ENCODE peak calls at places on chromosomes 7 and 10, in four cellular contexts. M is upper lobe of right lung, D is RWPE1, P is left ventricle myocardium inferior. U is an unnamed sample.

GRCh38 chr7:98643232-98643985 is 26.3 kb downstream of the NPTX2 start:
- DNase-seq in M (peak), D (no peak), P (no peak), U (no peak)

GRCh38 chr7:128406147-128406985 is 3.4 kb downstream of the IMPDH1 start:
- DNase-seq in M (no peak), D (no peak), P (no peak), U (no peak)

GRCh38 chr7:26574476-26574875 is 282.8 kb downstream of the SNX10 start:
- DNase-seq in M (no peak), D (peak), P (no peak), U (no peak)

GRCh38 chr7:158460665-158461064 is 127.0 kb downstream of the PTPRN2 start:
- DNase-seq in M (no peak), D (no peak), P (no peak), U (no peak)

GRCh38 chr7:158292948-158293347 is 294.7 kb downstream of the PTPRN2 start:
- DNase-seq in M (no peak), D (no peak), P (no peak), U (no peak)

GRCh38 chr7:122803323-122803722 is 82.9 kb downstream of the CADPS2 start:
- DNase-seq in M (no peak), D (no peak), P (no peak), U (no peak)

GRCh38 chr10:90417056-90417455 is 440.8 kb downstream of the HTR7 start:
- DNase-seq in M (no peak), D (no peak), P (no peak), U (no peak)

GRCh38 chr10:121113385-121113696 is 262.2 kb downstream of the WDR11 start:
- DNase-seq in M (no peak), D (peak), P (no peak), U (no peak)

GRCh38 chr7:32158076-32158475 is 87.9 kb upstream of the PDE1C start:
- DNase-seq in M (no peak), D (no peak), P (peak), U (no peak)

GRCh38 chr7:83365746-83366145 is 203.1 kb upstream of the PCLO start:
- DNase-seq in M (no peak), D (no peak), P (no peak), U (no peak)

GRCh38 chr10:12484945-12485805 is 135.8 kb downstream of the CAMK1D start:
- DNase-seq in M (no peak), D (no peak), P (peak), U (no peak)

GRCh38 chr10:122863796-122864592 is 15.4 kb downstream of the FAM24B start:
- DNase-seq in M (no peak), D (no peak), P (no peak), U (no peak)

GRCh38 chr10:110141747-110142625 is 65.4 kb upstream of the MXI1 start:
- DNase-seq in M (peak), D (peak), P (peak), U (no peak)

GRCh38 chr10:46306550-46307184 is 19.9 kb downstream of the ANTXRL start:
- DNase-seq in M (peak), D (no peak), P (no peak), U (peak)

GRCh38 chr10:131574707-131575430 is 263.3 kb upstream of the TCERG1L start:
- DNase-seq in M (no peak), D (no peak), P (no peak), U (no peak)

GRCh38 chr7:23672033-23672432 is 8.0 kb upstream of the FAM221A start:
- DNase-seq in M (no peak), D (no peak), P (no peak), U (no peak)

GRCh38 chr10:2813277-2813676 is 254.1 kb upstream of the PFKP start:
- DNase-seq in M (no peak), D (no peak), P (no peak), U (no peak)

GRCh38 chr7:128366290-128366689 is 4.8 kb upstream of the PRRT4 start:
- DNase-seq in M (no peak), D (no peak), P (no peak), U (no peak)

GRCh38 chr10:102266670-102267069 is 21.3 kb downstream of the GBF1 start:
- DNase-seq in M (no peak), D (no peak), P (no peak), U (no peak)

GRCh38 chr10:130885021-130885655 is 426.4 kb downstream of the TCERG1L start:
- DNase-seq in M (no peak), D (no peak), P (no peak), U (no peak)

GRCh38 chr10:72334196-72334831 is 20.4 kb downstream of the DNAJB12 start:
- DNase-seq in M (no peak), D (no peak), P (peak), U (no peak)

GRCh38 chr7:103934508-103934907 is 55.0 kb downstream of the RELN start:
- DNase-seq in M (no peak), D (no peak), P (no peak), U (no peak)

GRCh38 chr7:10874666-10875065 is 99.0 kb upstream of the PHF14 start:
- DNase-seq in M (no peak), D (no peak), P (no peak), U (no peak)

GRCh38 chr7:78770422-78771410 is 682.8 kb downstream of the MAGI2 start:
- DNase-seq in M (no peak), D (no peak), P (no peak), U (no peak)

GRCh38 chr7:74375726-74376220 is 77.9 kb upstream of the GTF2IRD1 start:
- DNase-seq in M (no peak), D (no peak), P (no peak), U (no peak)

GRCh38 chr10:44293306-44293778 is 91.6 kb downstream of the CXCL12 start:
- DNase-seq in M (no peak), D (no peak), P (peak), U (no peak)

GRCh38 chr7:79781716-79782115 is 328.2 kb upstream of the MAGI2 start:
- DNase-seq in M (no peak), D (no peak), P (no peak), U (no peak)
- H3K27ac ChIP-seq in M (no peak), D (no peak), P (no peak), U (no peak)

DNA sequence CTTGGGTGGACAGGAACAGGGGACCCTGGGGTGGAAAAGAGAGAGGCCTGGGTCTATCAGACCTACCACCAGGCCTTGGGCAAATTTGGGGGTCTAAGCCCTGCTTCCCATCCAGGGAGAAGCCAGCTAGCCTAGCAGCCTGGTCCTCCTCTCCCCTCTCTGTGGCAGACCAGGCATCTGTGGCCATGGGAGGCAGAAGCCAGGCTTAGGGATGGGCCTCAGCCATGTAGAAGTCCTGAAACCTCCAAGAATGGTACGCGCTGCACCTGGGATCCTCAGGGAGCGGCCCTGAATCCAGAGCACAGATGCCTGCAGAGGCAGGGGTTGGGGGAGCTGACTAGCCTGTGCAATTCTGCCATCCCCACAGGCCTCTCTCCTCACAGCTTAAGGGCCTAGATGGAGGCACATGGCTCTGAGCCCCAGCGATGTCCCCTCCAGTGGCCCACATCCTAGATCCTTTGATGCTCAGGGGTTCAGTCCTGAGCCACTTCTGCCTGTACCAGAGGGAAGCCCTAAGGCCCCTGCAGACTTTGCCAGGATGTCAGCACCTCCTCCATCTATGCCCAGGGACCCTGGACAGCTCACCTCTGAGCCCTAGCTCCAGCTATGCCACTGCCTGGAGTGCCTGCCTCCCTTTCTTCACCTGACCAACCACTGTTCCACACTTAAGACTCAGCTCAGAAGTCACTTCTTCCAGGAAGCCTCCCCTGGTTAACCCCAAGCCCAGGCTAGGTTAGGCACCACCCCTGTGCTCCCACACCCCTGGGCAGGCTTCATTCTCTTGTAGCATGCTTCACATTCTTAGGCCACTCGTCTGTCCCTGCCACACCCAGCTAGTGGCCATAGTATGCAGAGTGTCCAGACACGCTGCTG is 21.1 kb downstream of the GRID1 start:
- DNase-seq in M (peak), D (peak), P (no peak), U (no peak)
- H3K27ac ChIP-seq in M (peak), D (peak), P (no peak), U (no peak)

GRCh38 chr10:125102821-125103220 is 57.5 kb downstream of the CTBP2 start:
- DNase-seq in M (peak), D (peak), P (no peak), U (peak)
- H3K27ac ChIP-seq in M (no peak), D (peak), P (no peak), U (no peak)

GRCh38 chr7:105639677-105640493 is 58.6 kb upstream of the EFCAB10 start:
- DNase-seq in M (peak), D (no peak), P (no peak), U (no peak)

GRCh38 chr7:105638942-105639495 is 57.7 kb upstream of the EFCAB10 start:
- DNase-seq in M (no peak), D (no peak), P (no peak), U (no peak)

GRCh38 chr7:105638324-105638723 is 57.0 kb upstream of the EFCAB10 start:
- DNase-seq in M (no peak), D (no peak), P (no peak), U (no peak)

GRCh38 chr7:105637755-105638154 is 56.5 kb upstream of the EFCAB10 start:
- DNase-seq in M (no peak), D (no peak), P (no peak), U (no peak)

DNA sequence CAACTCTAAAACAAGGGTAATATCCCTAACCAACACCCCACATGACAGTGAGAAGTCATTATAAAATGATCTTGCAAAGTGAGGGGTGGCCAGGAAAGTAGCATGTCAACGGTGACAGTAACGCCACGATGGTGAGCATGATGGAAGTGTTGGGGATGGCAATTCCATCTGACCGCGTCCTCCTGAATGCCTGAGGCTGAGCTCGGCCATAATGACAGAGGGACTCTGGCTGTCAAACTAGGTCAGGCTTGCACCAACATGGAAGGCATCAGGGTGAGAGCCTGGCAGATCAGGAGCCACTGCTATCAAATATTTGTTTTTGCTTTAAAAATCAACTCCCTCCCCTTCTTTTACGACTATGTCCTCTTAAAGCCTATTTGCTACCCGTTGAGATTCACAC is 55.7 kb upstream of the EFCAB10 start:
- DNase-seq in M (no peak), D (no peak), P (no peak), U (no peak)
- H3K27ac ChIP-seq in M (no peak), D (no peak), P (no peak), U (no peak)

GRCh38 chr7:107564553-107565298 is 955 bp downstream of the DUS4L start:
- DNase-seq in M (no peak), D (peak), P (no peak), U (no peak)

GRCh38 chr7:107559864-107560263 is 3.9 kb downstream of the COG5 start:
- DNase-seq in M (no peak), D (no peak), P (no peak), U (no peak)

GRCh38 chr7:107563761-107564552 is at the start of the genes COG5 and DUS4L:
- DNase-seq in M (peak), D (peak), P (peak), U (peak)

GRCh38 chr7:107560898-107561516 is 2.7 kb downstream of the COG5 start:
- DNase-seq in M (no peak), D (peak), P (no peak), U (no peak)

GRCh38 chr7:107563072-107563760 is 504 bp downstream of the COG5 start:
- DNase-seq in M (no peak), D (no peak), P (no peak), U (peak)
- H3K27ac ChIP-seq in M (peak), D (peak), P (peak), U (peak)

DNA sequence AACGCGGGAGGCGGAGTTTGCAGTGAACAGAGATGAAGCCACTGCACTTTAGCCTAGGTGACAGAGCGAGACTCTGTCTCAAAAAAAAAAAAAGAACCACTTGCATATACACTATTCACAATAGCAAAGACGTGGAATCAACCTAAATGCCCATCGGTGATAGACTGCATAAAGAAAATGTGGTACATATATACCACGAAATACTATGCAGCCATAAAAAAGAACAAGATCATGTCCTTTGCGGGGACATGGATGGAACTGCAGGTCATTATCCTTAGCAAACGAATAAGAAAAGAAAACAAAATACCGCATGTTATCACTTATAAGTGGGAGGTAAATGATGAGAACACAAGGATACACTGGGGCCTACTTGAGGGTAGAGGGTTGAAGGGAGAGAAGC is 39.5 kb downstream of the EGFR start:
- DNase-seq in M (no peak), D (no peak), P (no peak), U (no peak)
- H3K27ac ChIP-seq in M (no peak), D (peak), P (no peak), U (no peak)

GRCh38 chr7:100888529-100888987 is 957 bp downstream of the UFSP1 start:
- DNase-seq in M (no peak), D (no peak), P (no peak), U (no peak)

GRCh38 chr7:100887955-100888481 is 1.5 kb downstream of the UFSP1 start:
- DNase-seq in M (no peak), D (no peak), P (no peak), U (no peak)

GRCh38 chr7:100886142-100886935 is 3.2 kb downstream of the UFSP1 start:
- DNase-seq in M (no peak), D (no peak), P (no peak), U (no peak)

GRCh38 chr7:100886936-100887185 is 2.7 kb downstream of the UFSP1 start:
- DNase-seq in M (no peak), D (no peak), P (no peak), U (no peak)

GRCh38 chr7:100887186-100887954 is 2.1 kb downstream of the UFSP1 start:
- DNase-seq in M (no peak), D (no peak), P (no peak), U (no peak)
- H3K27ac ChIP-seq in M (peak), D (peak), P (peak), U (no peak)

GRCh38 chr7:77727527-77727926 is 31.3 kb downstream of the RSBN1L start:
- DNase-seq in M (no peak), D (no peak), P (no peak), U (no peak)

GRCh38 chr7:77731716-77732115 is 35.5 kb downstream of the RSBN1L start:
- DNase-seq in M (no peak), D (no peak), P (no peak), U (no peak)

GRCh38 chr7:77729574-77730348 is 33.5 kb downstream of the RSBN1L start:
- DNase-seq in M (no peak), D (no peak), P (no peak), U (no peak)

DNA sequence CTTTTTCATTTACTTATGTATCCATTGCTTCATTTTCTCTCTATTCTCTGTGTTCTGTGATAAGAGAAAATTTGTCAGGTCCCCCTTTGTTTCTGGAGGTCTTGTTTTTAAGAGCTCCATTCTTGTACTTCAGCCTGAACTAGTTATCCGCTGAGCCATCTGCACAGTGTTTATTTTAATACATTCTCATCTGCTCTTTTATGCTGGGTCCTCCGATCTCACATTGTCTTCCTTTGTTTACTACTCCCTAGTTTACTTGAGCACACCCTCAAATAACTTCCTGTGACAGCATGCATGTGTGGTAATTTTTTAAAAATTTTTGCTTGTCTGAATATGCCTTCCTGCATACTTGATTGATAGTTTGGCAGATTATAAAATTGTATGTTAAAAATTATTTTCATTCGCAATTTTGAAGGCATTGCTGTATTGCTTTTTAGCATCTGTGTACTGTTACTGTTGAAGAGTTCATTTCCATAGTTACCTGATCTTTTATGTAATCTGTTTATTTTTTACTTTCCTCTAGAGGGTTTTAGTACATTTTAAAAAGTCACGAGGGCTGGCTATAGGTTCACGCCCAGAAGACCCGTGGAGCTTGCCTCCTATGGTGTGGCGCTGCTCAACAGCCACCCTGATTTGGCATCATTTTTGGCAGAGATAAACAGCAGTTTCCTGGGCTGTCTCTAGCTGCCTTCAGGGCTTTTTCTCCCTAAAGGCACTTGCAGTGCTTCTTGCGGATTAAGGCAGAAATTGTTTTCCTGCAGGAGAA is 31.9 kb downstream of the RSBN1L start:
- DNase-seq in M (no peak), D (peak), P (no peak), U (no peak)
- H3K27ac ChIP-seq in M (peak), D (peak), P (peak), U (peak)

DNA sequence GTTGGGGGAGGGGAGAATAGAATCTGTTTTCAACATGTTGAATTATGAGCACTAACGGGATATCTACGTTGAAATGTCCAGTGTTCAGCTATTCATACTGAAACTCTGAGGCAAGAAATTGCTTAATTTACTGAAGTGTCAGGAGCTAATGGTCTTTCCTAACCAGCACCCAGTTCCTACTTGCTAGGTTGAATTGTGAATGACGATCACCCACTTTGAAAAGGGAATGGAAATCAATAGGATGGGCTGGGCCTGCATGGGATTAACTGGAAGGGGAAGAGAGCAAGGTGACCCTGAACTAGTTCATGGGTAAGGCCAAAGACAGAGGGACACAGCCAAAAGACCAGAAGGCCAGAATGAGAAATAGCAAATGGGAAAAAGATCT is 51.3 kb downstream of the HIPK2 start:
- DNase-seq in M (no peak), D (no peak), P (no peak), U (no peak)
- H3K27ac ChIP-seq in M (peak), D (peak), P (peak), U (no peak)

U was measured in suprapubic skin.